ENCODE peak calls at places on chromosomes 4 and X, in nine cellular contexts. M, Q, Z, X, L, B, P, C and E are unnamed samples.
A peak's percentile ranks its signal among the peaks of the same experiment; 100 is the strongest.

GRCh38 chr4:128060130-128060619 is 937 bp upstream of the LARP1B start:
- DNase-seq in L (no peak), B (peak; percentile 17), Q (peak; percentile 7), X (no peak), M (no peak), Z (no peak), C (no peak), P (no peak), E (no peak)

GRCh38 chrX:25158635-25159034 is 142.9 kb upstream of the ARX start:
- DNase-seq in Q (no peak), Z (no peak), B (no peak), P (no peak), L (no peak), M (no peak), C (no peak), X (no peak), E (no peak)

GRCh38 chrX:139828037-139828436 is 104.8 kb downstream of the ATP11C start:
- DNase-seq in B (no peak), C (no peak), L (no peak), Z (no peak), M (no peak), P (no peak), Q (peak; percentile 24), X (no peak), E (no peak)

GRCh38 chr4:20248155-20248558 is 3.5 kb upstream of the SLIT2 start:
- DNase-seq in B (peak; percentile 41), M (peak; percentile 16), L (peak; percentile 39), Q (peak; percentile 91), C (no peak), P (no peak), X (no peak), Z (peak; percentile 79), E (no peak)

GRCh38 chr4:76702440-76703122 is 195.4 kb downstream of the SOWAHB start:
- DNase-seq in M (no peak), B (no peak), Z (no peak), P (no peak), L (no peak), C (no peak), X (no peak), Q (no peak), E (no peak)

GRCh38 chrX:13028871-13029336 is 15.5 kb downstream of the FAM9C start:
- DNase-seq in L (no peak), Q (no peak), B (no peak), M (no peak), C (no peak), X (no peak), P (no peak), Z (no peak), E (no peak)

GRCh38 chr4:37798616-37799015 is 27.9 kb upstream of the PGM2 start:
- DNase-seq in X (no peak), Z (no peak), P (no peak), B (no peak), L (no peak), Q (no peak), C (no peak), M (no peak), E (no peak)

GRCh38 chrX:155766321-155766720 is 114.8 kb upstream of the VAMP7 start:
- DNase-seq in Q (no peak), C (no peak), L (no peak), Z (no peak), M (no peak), P (no peak), X (no peak), B (no peak), E (no peak)

GRCh38 chr4:165765053-165765452 is 108.0 kb upstream of the TLL1 start:
- DNase-seq in Q (no peak), M (no peak), L (no peak), P (no peak), X (no peak), C (no peak), Z (peak; percentile 27), B (no peak), E (no peak)

GRCh38 chr4:144903953-144904711 is 193.9 kb downstream of the ANAPC10 start:
- DNase-seq in Z (no peak), P (no peak), C (no peak), B (no peak), Q (no peak), M (no peak), L (no peak), X (no peak), E (no peak)

GRCh38 chr4:61555789-61556188 is 355.7 kb downstream of the ADGRL3 start:
- DNase-seq in Z (no peak), L (no peak), Q (no peak), X (no peak), C (no peak), B (no peak), M (no peak), P (no peak), E (no peak)

GRCh38 chr4:105022811-105023667 is 123.6 kb upstream of the TET2 start:
- DNase-seq in Z (no peak), P (no peak), Q (no peak), L (no peak), X (peak; percentile 1), M (no peak), B (no peak), C (no peak), E (no peak)

GRCh38 chrX:48802089-48802812 is 384 bp downstream of the HDAC6 start:
- DNase-seq in P (peak; percentile 11), Z (peak; percentile 89), C (peak; percentile 32), X (no peak), L (peak; percentile 49), M (peak; percentile 71), Q (peak; percentile 72), B (peak; percentile 65), E (peak; percentile 25)

GRCh38 chr4:49000806-49001205 is 14.7 kb downstream of the CWH43 start:
- DNase-seq in M (no peak), X (no peak), Q (no peak), Z (peak; percentile 50), C (no peak), P (no peak), L (no peak), B (no peak), E (no peak)

GRCh38 chr4:85430697-85431096 is 44.3 kb upstream of the ARHGAP24 start:
- DNase-seq in M (no peak), P (no peak), X (no peak), L (no peak), Z (no peak), B (no peak), C (no peak), Q (no peak), E (no peak)

GRCh38 chrX:11363069-11363594 is 69.9 kb downstream of the AMELX start:
- DNase-seq in L (no peak), Q (no peak), C (no peak), X (no peak), M (peak; percentile 15), P (no peak), Z (no peak), B (no peak), E (no peak)

GRCh38 chr4:186144180-186144579 is 39.7 kb downstream of the FAM149A start:
- DNase-seq in Q (peak; percentile 25), C (no peak), P (no peak), X (no peak), L (no peak), M (no peak), Z (peak; percentile 62), B (peak; percentile 59), E (no peak)

GRCh38 chr4:137124278-137124932 is 407.9 kb downstream of the PCDH18 start:
- DNase-seq in B (peak; percentile 30), P (no peak), L (no peak), Q (peak; percentile 82), Z (peak; percentile 83), M (peak; percentile 8), C (no peak), X (no peak), E (no peak)

GRCh38 chr4:39718366-39719323 is 20.7 kb downstream of the UBE2K start:
- DNase-seq in Q (no peak), X (no peak), B (no peak), M (no peak), P (no peak), C (no peak), Z (no peak), L (no peak), E (no peak)

GRCh38 chr4:1695913-1696312 is 11.8 kb upstream of the FAM53A start:
- DNase-seq in C (no peak), Z (no peak), L (no peak), P (no peak), B (no peak), M (no peak), X (no peak), Q (no peak), E (no peak)

GRCh38 chrX:40971736-40972135 is 113.5 kb upstream of the USP9X start:
- DNase-seq in Z (peak; percentile 80), M (no peak), X (no peak), B (no peak), Q (no peak), P (no peak), L (no peak), C (no peak), E (no peak)

GRCh38 chr4:38190717-38191178 is 230.6 kb downstream of the PTTG2 start:
- DNase-seq in P (no peak), Z (no peak), L (no peak), Q (peak; percentile 67), B (peak; percentile 61), X (no peak), M (no peak), C (no peak), E (no peak)

GRCh38 chr4:57981123-57981522 is 870.9 kb upstream of the IGFBP7 start:
- DNase-seq in M (no peak), Z (no peak), P (no peak), C (no peak), B (no peak), L (no peak), Q (no peak), X (no peak), E (no peak)

GRCh38 chrX:70293621-70294020 is 3.7 kb downstream of the KIF4A start:
- DNase-seq in M (no peak), X (no peak), Q (no peak), P (no peak), C (no peak), L (no peak), B (no peak), Z (no peak), E (no peak)

GRCh38 chrX:110669572-110669971 is 126.0 kb downstream of the CHRDL1 start:
- DNase-seq in Q (no peak), L (no peak), M (no peak), B (no peak), P (no peak), Z (no peak), X (no peak), C (no peak), E (no peak)

GRCh38 chr4:172996571-172997216 is 171.9 kb upstream of the GALNT7 start:
- DNase-seq in X (no peak), P (no peak), L (no peak), B (peak; percentile 55), C (no peak), M (no peak), Q (peak; percentile 11), Z (no peak), E (no peak)

GRCh38 chr4:102663073-102663472 is 97.7 kb downstream of the MANBA start:
- DNase-seq in X (no peak), B (no peak), Z (no peak), Q (peak; percentile 79), P (no peak), M (no peak), C (no peak), L (no peak), E (no peak)

GRCh38 chrX:19334945-19335626 is 8.6 kb upstream of the PDHA1 start:
- DNase-seq in L (peak; percentile 46), Z (no peak), X (no peak), C (no peak), B (no peak), Q (no peak), P (no peak), M (peak; percentile 40), E (no peak)